ENCODE peak calls at places on chromosomes 7 and 10, in four cellular contexts. One of them, this sample, is unnamed. For H3K9me3, the result is how much of the 10 kb centered on the place peaks cover.

GRCh38 chr10:29804025-29804852 is 169.5 kb upstream of the SVIL start:
- DNase-seq in GM23248: peak
- DNase-seq in HCT116: peak
- DNase-seq in astrocyte: peak
- DNase-seq in this sample: no peak

GRCh38 chr10:8840356-8840755 is 785.9 kb downstream of the GATA3 start:
- DNase-seq in GM23248: no peak
- DNase-seq in HCT116: no peak
- DNase-seq in astrocyte: no peak
- DNase-seq in this sample: no peak

GRCh38 chr10:75788394-75789205 is 357.2 kb downstream of the LRMDA start:
- DNase-seq in GM23248: peak
- DNase-seq in HCT116: no peak
- DNase-seq in astrocyte: no peak
- DNase-seq in this sample: no peak

GRCh38 chr10:70804424-70804814 is 11.3 kb upstream of the SGPL1 start:
- DNase-seq in GM23248: peak
- DNase-seq in HCT116: no peak
- DNase-seq in astrocyte: peak
- DNase-seq in this sample: no peak

GRCh38 chr10:7409045-7409731 is 1.6 kb downstream of the SFMBT2 start:
- DNase-seq in GM23248: peak
- DNase-seq in HCT116: no peak
- DNase-seq in astrocyte: no peak
- DNase-seq in this sample: peak

GRCh38 chr10:96152437-96152836 is 22.3 kb downstream of the ZNF518A start:
- DNase-seq in GM23248: no peak
- DNase-seq in HCT116: no peak
- DNase-seq in astrocyte: no peak
- DNase-seq in this sample: no peak

GRCh38 chr7:150439926-150440325 is 10.5 kb upstream of the GIMAP8 start:
- DNase-seq in GM23248: peak
- DNase-seq in HCT116: no peak
- DNase-seq in astrocyte: peak
- DNase-seq in this sample: no peak

GRCh38 chr10:71581376-71581775 is 138.2 kb downstream of the C10orf105 start:
- DNase-seq in GM23248: no peak
- DNase-seq in HCT116: no peak
- DNase-seq in astrocyte: no peak
- DNase-seq in this sample: no peak

GRCh38 chr7:28977881-28978280 is 19.8 kb upstream of the TRIL start:
- DNase-seq in GM23248: no peak
- DNase-seq in HCT116: no peak
- DNase-seq in astrocyte: no peak
- DNase-seq in this sample: no peak

GRCh38 chr7:90111-91063 is 102.0 kb upstream of the FAM20C start:
- DNase-seq in GM23248: peak
- DNase-seq in HCT116: no peak
- DNase-seq in astrocyte: peak
- DNase-seq in this sample: no peak

GRCh38 chr7:10889266-10889898 is 84.3 kb upstream of the PHF14 start:
- DNase-seq in GM23248: peak
- DNase-seq in HCT116: peak
- DNase-seq in astrocyte: peak
- DNase-seq in this sample: peak

GRCh38 chr7:27106181-27106905 is 3.9 kb upstream of the HOXA2 start:
- DNase-seq in GM23248: no peak
- DNase-seq in HCT116: no peak
- DNase-seq in astrocyte: peak
- DNase-seq in this sample: no peak

GRCh38 chr7:27103489-27104226 is 1.2 kb upstream of the HOXA2 start:
- DNase-seq in GM23248: no peak
- DNase-seq in HCT116: no peak
- DNase-seq in astrocyte: peak
- DNase-seq in this sample: no peak

GRCh38 chr7:27106906-27107250 is 4.4 kb upstream of the HOXA2 start:
- DNase-seq in GM23248: no peak
- DNase-seq in HCT116: no peak
- DNase-seq in astrocyte: no peak
- DNase-seq in this sample: no peak

GRCh38 chr7:27104244-27105149 is 2.0 kb upstream of the HOXA2 start:
- DNase-seq in GM23248: no peak
- DNase-seq in HCT116: no peak
- DNase-seq in astrocyte: peak
- DNase-seq in this sample: no peak

DNA sequence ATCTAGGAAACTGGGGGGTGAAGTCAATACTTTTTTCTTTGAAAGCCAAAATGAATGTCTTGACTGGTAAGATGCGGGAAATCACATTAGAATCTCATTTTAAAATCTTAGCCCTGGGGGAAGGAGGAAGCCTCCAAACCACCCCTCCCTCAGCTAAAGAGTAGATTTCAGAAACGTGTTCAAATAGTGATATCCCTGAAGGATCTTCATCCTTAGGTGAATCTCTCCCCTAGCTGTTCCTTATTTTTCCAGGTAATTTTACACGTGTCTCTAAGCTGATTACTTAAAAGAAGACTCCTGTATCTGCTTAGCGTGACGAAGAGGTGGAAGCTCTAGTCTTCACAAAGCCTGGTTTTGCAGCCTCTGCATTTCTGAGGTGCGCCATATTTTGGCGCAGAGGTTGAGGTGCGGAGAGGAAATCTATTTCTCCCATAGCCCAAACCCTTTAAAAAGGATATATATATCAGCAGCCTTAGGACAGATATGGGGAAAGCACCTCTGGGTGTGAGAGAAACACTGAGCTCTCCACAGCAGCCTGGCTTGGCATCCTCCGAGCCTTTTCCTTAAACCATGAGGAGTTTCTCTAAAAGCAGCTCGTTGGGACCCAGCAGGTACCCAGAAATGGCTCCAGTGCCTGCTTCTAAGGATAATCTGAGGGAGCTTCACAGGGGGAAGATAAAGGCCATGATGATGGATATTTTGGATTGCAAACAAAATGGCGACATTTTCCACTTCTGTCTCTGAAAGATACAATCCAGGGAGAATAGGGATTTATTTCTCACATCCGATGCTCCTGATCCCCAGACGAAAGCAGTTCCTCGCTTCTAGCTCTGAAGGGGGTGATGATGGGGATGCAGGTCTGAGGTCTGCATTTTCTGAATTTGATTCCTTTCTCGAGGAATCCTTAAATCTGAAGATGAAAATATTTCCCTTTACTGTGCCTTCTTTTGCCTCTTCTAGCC is 3.0 kb upstream of the HOXA2 start:
- DNase-seq in GM23248: no peak
- DNase-seq in HCT116: no peak
- DNase-seq in astrocyte: peak
- DNase-seq in this sample: no peak
- H3K9me3 ChIP-seq in GM23248: under half
- H3K9me3 ChIP-seq in HCT116: under half
- H3K9me3 ChIP-seq in astrocyte: under half
- H3K9me3 ChIP-seq in this sample: under half

DNA sequence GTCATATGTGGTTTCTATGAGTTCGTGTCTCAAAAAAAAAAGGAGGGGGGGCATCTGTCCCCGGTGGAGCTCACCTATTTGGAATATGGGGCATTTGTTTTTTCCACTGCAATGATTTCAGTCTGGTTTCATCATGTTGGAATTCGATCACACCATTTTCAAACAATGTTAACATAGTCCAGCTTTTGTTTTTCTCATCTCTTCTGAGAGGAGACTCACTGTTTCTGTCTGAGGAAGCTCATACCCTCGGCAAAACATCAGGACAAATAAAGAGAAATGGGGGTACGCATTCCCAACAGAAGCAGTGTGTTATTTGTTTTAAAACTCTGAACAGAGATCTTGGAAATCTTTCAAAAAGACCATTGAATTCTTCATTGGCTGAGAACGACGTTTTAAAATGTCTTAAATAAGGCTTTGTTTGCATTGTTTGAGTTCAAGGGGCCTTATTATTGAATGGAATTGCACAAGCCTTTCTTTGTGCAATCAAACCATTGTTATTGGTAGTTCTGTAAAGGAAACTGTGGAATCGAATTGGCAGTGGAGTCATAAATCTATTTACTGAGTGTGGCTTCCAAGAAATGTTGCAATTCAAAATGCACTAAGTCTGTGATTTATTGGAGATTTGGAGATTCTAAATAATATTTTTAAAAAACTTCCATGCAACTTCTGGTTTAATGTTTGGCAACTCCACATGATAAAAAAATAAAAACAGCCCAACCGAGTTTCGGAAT is 173.1 kb downstream of the RTKN2 start:
- DNase-seq in GM23248: peak
- DNase-seq in HCT116: no peak
- DNase-seq in astrocyte: peak
- DNase-seq in this sample: peak
- H3K4me3 ChIP-seq in GM23248: peak
- H3K4me3 ChIP-seq in HCT116: no peak
- H3K4me3 ChIP-seq in astrocyte: peak
- H3K4me3 ChIP-seq in this sample: no peak

GRCh38 chr10:38118072-38118807 is 24.1 kb downstream of the ZNF37A start:
- DNase-seq in GM23248: peak
- DNase-seq in HCT116: peak
- DNase-seq in astrocyte: peak
- DNase-seq in this sample: no peak

DNA sequence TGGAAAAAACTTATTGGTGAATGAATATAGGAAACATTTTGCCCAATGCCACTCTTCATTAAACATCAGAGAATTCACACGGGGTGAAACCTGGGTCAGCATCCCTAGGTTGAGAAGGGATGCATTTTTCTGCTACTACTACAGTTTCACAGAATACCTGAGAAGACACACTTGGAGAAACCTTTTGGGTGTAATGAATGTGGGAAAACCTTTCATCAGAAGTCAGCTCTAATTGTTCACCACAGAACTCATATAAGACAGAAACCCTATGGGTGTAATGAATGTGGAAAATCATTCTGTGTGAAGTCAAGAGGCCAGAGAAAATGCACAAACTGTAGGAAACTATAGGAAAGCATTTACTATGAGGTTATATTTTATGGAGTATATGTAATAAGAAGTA is 24.9 kb downstream of the ZNF37A start:
- DNase-seq in GM23248: no peak
- DNase-seq in HCT116: no peak
- DNase-seq in astrocyte: no peak
- DNase-seq in this sample: no peak
- H3K9me3 ChIP-seq in GM23248: under half
- H3K9me3 ChIP-seq in HCT116: under half
- H3K9me3 ChIP-seq in astrocyte: half or more
- H3K9me3 ChIP-seq in this sample: under half

GRCh38 chr10:49613882-49614241 is at the start of gene CHAT:
- DNase-seq in GM23248: no peak
- DNase-seq in HCT116: no peak
- DNase-seq in astrocyte: no peak
- DNase-seq in this sample: no peak
- H3K4me3 ChIP-seq in GM23248: no peak
- H3K4me3 ChIP-seq in HCT116: no peak
- H3K4me3 ChIP-seq in astrocyte: no peak
- H3K4me3 ChIP-seq in this sample: no peak